ENCODE peak calls at places on chromosomes 5 and 9, in six cellular contexts. C is tibial nerve; I is CD8-positive, alpha-beta T cell; J is left ventricle myocardium inferior; Y is lung; W is CD4-positive, alpha-beta memory T cell. M is an unnamed sample.

GRCh38 chr9:95574866-95575553 is 58.2 kb upstream of the PTCH1 start:
- DNase-seq in C (no peak), I (no peak), J (no peak), Y (no peak), W (no peak), M (no peak)

GRCh38 chr9:137311171-137311970 is 9.3 kb upstream of the NRARP start:
- DNase-seq in C (no peak), I (no peak), J (peak), Y (no peak), W (no peak), M (no peak)

GRCh38 chr9:72807765-72808445 is 144.9 kb downstream of the ALDH1A1 start:
- DNase-seq in C (no peak), I (no peak), J (no peak), Y (no peak), W (no peak), M (no peak)

GRCh38 chr9:80664327-80665210 is 1024.8 kb downstream of the TLE1 start:
- DNase-seq in C (no peak), I (no peak), J (no peak), Y (no peak), W (no peak), M (no peak)

GRCh38 chr5:140311011-140311467 is 8.1 kb upstream of the PFDN1 start:
- DNase-seq in C (no peak), I (no peak), J (no peak), Y (no peak), W (no peak), M (no peak)

GRCh38 chr9:122016789-122017188 is 76.3 kb downstream of the TTLL11 start:
- DNase-seq in C (no peak), I (no peak), J (no peak), Y (no peak), W (no peak), M (no peak)

GRCh38 chr5:159178978-159179377 is 30.4 kb downstream of the RNF145 start:
- DNase-seq in C (no peak), I (no peak), J (no peak), Y (no peak), W (peak), M (no peak)

GRCh38 chr5:15664961-15665360 is 165.0 kb downstream of the FBXL7 start:
- DNase-seq in C (no peak), I (no peak), J (no peak), Y (no peak), W (no peak), M (no peak)

GRCh38 chr9:26244661-26245060 is 566.4 kb upstream of the TUSC1 start:
- DNase-seq in C (no peak), I (no peak), J (no peak), Y (no peak), W (no peak), M (no peak)

GRCh38 chr5:2660305-2660704 is 91.2 kb downstream of the IRX2 start:
- DNase-seq in C (no peak), I (no peak), J (no peak), Y (no peak), W (no peak), M (no peak)

GRCh38 chr9:107932036-107932435 is 442.5 kb upstream of the KLF4 start:
- DNase-seq in C (no peak), I (no peak), J (no peak), Y (no peak), W (no peak), M (no peak)

GRCh38 chr5:544675-545330 is 20.6 kb upstream of the SLC9A3 start:
- DNase-seq in C (no peak), I (no peak), J (peak), Y (no peak), W (no peak), M (no peak)

GRCh38 chr5:73693573-73694061 is 67.6 kb downstream of the ARHGEF28 start:
- DNase-seq in C (no peak), I (no peak), J (no peak), Y (no peak), W (no peak), M (no peak)

GRCh38 chr5:113217619-113218184 is 217.1 kb downstream of the TSSK1B start:
- DNase-seq in C (no peak), I (no peak), J (no peak), Y (no peak), W (no peak), M (no peak)

GRCh38 chr5:107092695-107093094 is 578.0 kb downstream of the EFNA5 start:
- DNase-seq in C (no peak), I (no peak), J (no peak), Y (no peak), W (no peak), M (no peak)

GRCh38 chr9:38284768-38285080 is 107.8 kb upstream of the ALDH1B1 start:
- DNase-seq in C (no peak), I (peak), J (no peak), Y (no peak), W (no peak), M (no peak)

GRCh38 chr5:1761453-1761755 is 38.2 kb downstream of the MRPL36 start:
- DNase-seq in C (no peak), I (no peak), J (no peak), Y (no peak), W (no peak), M (no peak)

GRCh38 chr9:98430535-98430934 is 175.1 kb upstream of the TBC1D2 start:
- DNase-seq in C (peak), I (no peak), J (no peak), Y (peak), W (no peak), M (no peak)

GRCh38 chr9:38621434-38622082 is 1.2 kb upstream of the ANKRD18A start:
- DNase-seq in C (no peak), I (peak), J (no peak), Y (peak), W (peak), M (peak)

GRCh38 chr9:7967093-7967827 is 167.7 kb upstream of the DMAC1 start:
- DNase-seq in C (no peak), I (no peak), J (no peak), Y (no peak), W (no peak), M (no peak)

GRCh38 chr9:37430841-37431597 is 8.5 kb downstream of the GRHPR start:
- DNase-seq in C (no peak), I (no peak), J (no peak), Y (no peak), W (no peak), M (no peak)

GRCh38 chr5:170293273-170293672 is 4.3 kb downstream of the LCP2 start:
- DNase-seq in C (no peak), I (peak), J (no peak), Y (peak), W (peak), M (peak)

GRCh38 chr9:34570422-34571179 is 18.9 kb downstream of the CNTFR start:
- DNase-seq in C (no peak), I (no peak), J (no peak), Y (no peak), W (no peak), M (no peak)

GRCh38 chr5:42057254-42057690 is 132.2 kb downstream of the FBXO4 start:
- DNase-seq in C (peak), I (peak), J (no peak), Y (peak), W (peak), M (peak)

GRCh38 chr5:176636426-176636825 is 6.0 kb downstream of the EIF4E1B start:
- DNase-seq in C (no peak), I (no peak), J (no peak), Y (no peak), W (no peak), M (no peak)

GRCh38 chr5:163712011-163712410 is 206.6 kb downstream of the MAT2B start:
- DNase-seq in C (no peak), I (no peak), J (no peak), Y (no peak), W (no peak), M (no peak)

GRCh38 chr5:177362871-177363507 is 5.3 kb downstream of the RGS14 start:
- DNase-seq in C (peak), I (peak), J (peak), Y (peak), W (peak), M (peak)

GRCh38 chr5:72241346-72242003 is 78.6 kb downstream of the MRPS27 start:
- DNase-seq in C (no peak), I (no peak), J (no peak), Y (no peak), W (no peak), M (no peak)

GRCh38 chr5:166758151-166758550 is 1533.3 kb upstream of the WWC1 start:
- DNase-seq in C (no peak), I (no peak), J (no peak), Y (no peak), W (no peak), M (no peak)

GRCh38 chr5:62790348-62790747 is 211.7 kb downstream of the LRRC70 start:
- DNase-seq in C (peak), I (no peak), J (no peak), Y (peak), W (no peak), M (no peak)

GRCh38 chr9:122374885-122375420 is 4.1 kb downstream of the PTGS1 start:
- DNase-seq in C (peak), I (no peak), J (peak), Y (no peak), W (no peak), M (no peak)

GRCh38 chr9:134755221-134755907 is 113.8 kb downstream of the COL5A1 start:
- DNase-seq in C (no peak), I (no peak), J (no peak), Y (no peak), W (no peak), M (no peak)

GRCh38 chr5:124584991-124585715 is 161.3 kb downstream of the ZNF608 start:
- DNase-seq in C (no peak), I (no peak), J (no peak), Y (no peak), W (no peak), M (no peak)

GRCh38 chr5:124581866-124582650 is 164.4 kb downstream of the ZNF608 start:
- DNase-seq in C (no peak), I (no peak), J (no peak), Y (no peak), W (no peak), M (no peak)

GRCh38 chr5:124580512-124580911 is 165.9 kb downstream of the ZNF608 start:
- DNase-seq in C (no peak), I (no peak), J (no peak), Y (no peak), W (no peak), M (no peak)

GRCh38 chr5:124583469-124584350 is 162.7 kb downstream of the ZNF608 start:
- DNase-seq in C (no peak), I (no peak), J (no peak), Y (no peak), W (peak), M (no peak)

DNA sequence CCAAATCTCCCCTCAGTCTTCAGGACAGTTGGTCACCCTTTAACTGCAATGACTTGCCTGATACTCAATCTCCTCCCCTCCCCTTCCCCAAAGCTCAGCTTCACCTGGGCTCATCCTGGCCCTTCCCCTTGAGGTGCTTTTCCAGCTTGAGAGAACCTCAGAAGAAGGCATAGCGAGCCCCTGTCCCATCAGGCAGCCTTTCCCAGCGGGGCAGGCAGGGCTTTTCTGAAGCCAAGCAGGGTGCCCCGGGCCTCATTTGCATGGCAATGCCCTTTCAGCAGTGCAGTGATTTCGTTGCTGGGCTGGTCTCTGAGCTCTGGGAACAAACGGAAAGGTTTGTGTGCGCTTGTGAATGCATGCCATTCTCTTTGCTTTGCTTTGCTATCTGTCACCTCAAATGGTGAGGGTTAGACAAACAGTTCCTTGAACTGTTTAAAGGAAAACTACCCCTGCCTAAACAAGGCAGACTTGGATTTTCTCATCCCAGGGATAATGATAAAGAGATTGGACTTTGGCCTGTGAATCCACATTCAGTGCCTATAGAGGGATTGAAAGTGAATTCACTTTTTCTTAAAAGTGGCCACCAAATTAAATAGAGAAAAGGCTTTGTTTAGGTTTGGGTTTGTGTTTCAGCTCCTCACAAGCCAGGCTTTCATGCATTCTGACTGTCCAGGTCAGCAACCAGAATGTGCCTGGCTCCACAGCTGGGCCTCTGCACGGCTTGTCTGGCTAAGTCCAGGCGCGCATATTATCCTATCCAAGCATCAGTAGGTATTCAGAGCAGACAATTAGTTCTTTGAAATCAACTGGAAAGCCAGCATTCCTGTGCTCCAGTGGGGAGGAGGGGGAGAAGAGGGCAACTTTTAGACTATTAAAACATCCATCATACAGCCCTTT is 165.3 kb downstream of the ZNF608 start:
- DNase-seq in C (no peak), I (no peak), J (no peak), Y (no peak), W (no peak), M (no peak)
- H3K27ac ChIP-seq in C (no peak), I (no peak), J (no peak), Y (no peak), W (no peak), M (no peak)

GRCh38 chr9:116088396-116088795 is 65.2 kb upstream of the PAPPA start:
- DNase-seq in C (no peak), I (no peak), J (no peak), Y (no peak), W (no peak), M (no peak)

GRCh38 chr9:116087246-116087645 is 66.3 kb upstream of the PAPPA start:
- DNase-seq in C (peak), I (no peak), J (peak), Y (peak), W (no peak), M (no peak)

GRCh38 chr9:116090030-116090770 is 63.4 kb upstream of the PAPPA start:
- DNase-seq in C (no peak), I (no peak), J (no peak), Y (no peak), W (no peak), M (no peak)

GRCh38 chr9:116084497-116084896 is 69.1 kb upstream of the PAPPA start:
- DNase-seq in C (no peak), I (no peak), J (no peak), Y (no peak), W (no peak), M (no peak)

GRCh38 chr9:116087751-116088194 is 65.8 kb upstream of the PAPPA start:
- DNase-seq in C (no peak), I (no peak), J (no peak), Y (no peak), W (no peak), M (no peak)
- H3K27ac ChIP-seq in C (no peak), I (no peak), J (peak), Y (no peak), W (no peak), M (no peak)

GRCh38 chr9:92558612-92559374 is 23.0 kb upstream of the ECM2 start:
- DNase-seq in C (no peak), I (no peak), J (peak), Y (no peak), W (no peak), M (no peak)
- H3K27ac ChIP-seq in C (no peak), I (no peak), J (peak), Y (no peak), W (no peak), M (no peak)

DNA sequence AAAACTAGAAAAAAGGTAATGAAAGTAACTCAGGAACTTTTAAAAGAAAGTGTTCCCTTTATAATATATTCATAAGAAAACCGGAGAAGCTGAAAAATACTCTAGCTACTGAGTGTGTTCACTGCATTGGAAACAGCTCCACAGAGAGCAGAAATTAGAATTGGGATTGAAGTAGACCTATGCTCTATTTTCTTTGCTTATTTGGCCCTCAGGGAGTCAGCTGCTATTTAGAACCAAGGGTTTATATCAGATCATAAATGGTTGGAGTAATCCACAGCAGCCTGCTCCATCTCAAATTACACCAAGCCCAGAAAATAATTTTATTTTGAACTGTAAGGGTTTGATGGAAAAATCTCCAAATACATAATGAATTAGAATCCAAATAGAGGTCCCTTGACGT is 202.5 kb downstream of the ADAMTSL1 start:
- DNase-seq in C (no peak), I (no peak), J (no peak), Y (no peak), W (no peak), M (no peak)
- H3K27ac ChIP-seq in C (no peak), I (no peak), J (no peak), Y (no peak), W (no peak), M (no peak)

GRCh38 chr5:114310666-114311065 is 51.2 kb upstream of the KCNN2 start:
- DNase-seq in C (no peak), I (no peak), J (no peak), Y (no peak), W (no peak), M (no peak)

GRCh38 chr5:114308508-114308907 is 53.4 kb upstream of the KCNN2 start:
- DNase-seq in C (no peak), I (no peak), J (no peak), Y (no peak), W (no peak), M (no peak)

GRCh38 chr5:114308017-114308416 is 53.9 kb upstream of the KCNN2 start:
- DNase-seq in C (no peak), I (no peak), J (no peak), Y (no peak), W (no peak), M (no peak)

DNA sequence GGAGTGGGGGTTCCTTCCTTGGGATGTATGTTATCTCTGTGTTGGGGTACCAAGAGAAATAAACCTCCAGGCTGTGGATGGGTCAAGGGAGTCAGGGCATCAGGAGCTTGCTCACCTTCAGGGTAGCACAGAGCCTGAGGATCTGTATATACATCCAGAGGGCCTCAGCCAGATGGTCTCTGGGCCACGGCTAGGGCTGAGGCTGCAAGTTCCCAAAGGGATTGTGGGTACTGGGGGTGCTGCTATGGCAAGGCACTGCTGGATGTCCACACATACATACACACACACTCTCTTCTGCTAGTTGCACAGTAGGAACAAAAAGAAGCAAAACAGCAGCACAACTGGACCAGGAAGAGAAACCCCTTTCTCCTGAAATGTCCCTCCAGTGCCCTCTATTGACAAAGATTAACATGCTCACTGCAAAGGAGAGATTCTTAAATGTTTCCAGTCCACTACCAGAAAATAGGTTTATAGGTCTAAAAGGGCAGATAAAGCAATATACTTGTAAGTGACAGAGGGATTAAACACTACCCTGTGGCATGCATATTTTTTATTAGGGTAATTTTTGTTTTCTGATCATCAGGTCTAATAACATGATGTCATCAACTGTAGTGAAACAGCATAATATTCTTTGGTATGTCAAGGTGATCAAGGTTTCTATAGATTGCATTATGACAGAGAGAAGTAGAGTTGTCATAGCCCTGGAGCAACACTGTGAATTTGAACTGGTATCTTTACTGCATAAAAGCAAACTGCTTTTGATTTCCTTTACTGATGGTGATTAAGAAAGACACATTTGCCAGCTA is 56.3 kb upstream of the KCNN2 start:
- DNase-seq in C (no peak), I (no peak), J (no peak), Y (no peak), W (no peak), M (no peak)
- H3K27ac ChIP-seq in C (no peak), I (no peak), J (no peak), Y (no peak), W (no peak), M (no peak)

GRCh38 chr5:124404796-124405195 is 341.6 kb downstream of the ZNF608 start:
- DNase-seq in C (no peak), I (no peak), J (no peak), Y (no peak), W (no peak), M (no peak)
- H3K27ac ChIP-seq in C (no peak), I (no peak), J (no peak), Y (no peak), W (no peak), M (no peak)

GRCh38 chr5:10578292-10578663 is 14.4 kb downstream of the ANKRD33B start:
- DNase-seq in C (no peak), I (no peak), J (no peak), Y (no peak), W (no peak), M (no peak)
- H3K27ac ChIP-seq in C (no peak), I (no peak), J (peak), Y (no peak), W (no peak), M (no peak)

GRCh38 chr5:66039701-66040100 is 104.4 kb upstream of the SREK1 start:
- DNase-seq in C (no peak), I (no peak), J (no peak), Y (no peak), W (no peak), M (no peak)

GRCh38 chr5:66041612-66042011 is 102.5 kb upstream of the SREK1 start:
- DNase-seq in C (no peak), I (no peak), J (no peak), Y (no peak), W (no peak), M (no peak)
- H3K27ac ChIP-seq in C (no peak), I (no peak), J (no peak), Y (no peak), W (no peak), M (no peak)

M was measured in CD8-positive, alpha-beta memory T cell.